ENCODE peak calls at places on chromosome 1, in seven cellular contexts. One of them, this sample, is unnamed.

GRCh38 chr1:231734417-231734816 is 107.8 kb downstream of the DISC1 start:
- DNase-seq in tibial nerve: no peak
- DNase-seq in cardiac muscle cell: no peak
- DNase-seq in AG04450: no peak
- DNase-seq in lower lobe of right lung: no peak
- DNase-seq in coronary artery: no peak
- DNase-seq in sigmoid colon: no peak
- DNase-seq in this sample: no peak

GRCh38 chr1:101025283-101025679 is 303 bp downstream of the DPH5 start:
- DNase-seq in coronary artery: no peak
- DNase-seq in lower lobe of right lung: no peak
- DNase-seq in sigmoid colon: no peak
- DNase-seq in cardiac muscle cell: peak; percentile 30
- DNase-seq in AG04450: no peak
- DNase-seq in tibial nerve: no peak
- DNase-seq in this sample: no peak

GRCh38 chr1:228488107-228488817 is 1.1 kb downstream of the RNF187 start:
- DNase-seq in coronary artery: no peak
- DNase-seq in sigmoid colon: no peak
- DNase-seq in lower lobe of right lung: no peak
- DNase-seq in tibial nerve: no peak
- DNase-seq in AG04450: no peak
- DNase-seq in cardiac muscle cell: no peak
- DNase-seq in this sample: no peak

GRCh38 chr1:93681095-93681548 is 515 bp downstream of the BCAR3 start:
- DNase-seq in cardiac muscle cell: peak; percentile 40
- DNase-seq in AG04450: no peak
- DNase-seq in lower lobe of right lung: peak; percentile 49
- DNase-seq in sigmoid colon: no peak
- DNase-seq in coronary artery: no peak
- DNase-seq in tibial nerve: no peak
- DNase-seq in this sample: no peak

GRCh38 chr1:169890761-169891538 is 2.7 kb downstream of the SCYL3 start:
- DNase-seq in AG04450: no peak
- DNase-seq in tibial nerve: no peak
- DNase-seq in coronary artery: no peak
- DNase-seq in lower lobe of right lung: no peak
- DNase-seq in cardiac muscle cell: no peak
- DNase-seq in sigmoid colon: no peak
- DNase-seq in this sample: no peak

GRCh38 chr1:3028531-3029282 is 7.4 kb downstream of the ACTRT2 start:
- DNase-seq in lower lobe of right lung: no peak
- DNase-seq in tibial nerve: no peak
- DNase-seq in coronary artery: peak; percentile 36
- DNase-seq in sigmoid colon: peak; percentile 53
- DNase-seq in cardiac muscle cell: no peak
- DNase-seq in AG04450: no peak
- DNase-seq in this sample: no peak

GRCh38 chr1:100023482-100023881 is 53.7 kb downstream of the SLC35A3 start:
- DNase-seq in tibial nerve: no peak
- DNase-seq in AG04450: no peak
- DNase-seq in sigmoid colon: no peak
- DNase-seq in coronary artery: no peak
- DNase-seq in lower lobe of right lung: no peak
- DNase-seq in cardiac muscle cell: no peak
- DNase-seq in this sample: no peak

GRCh38 chr1:56068908-56069307 is 510.5 kb downstream of the PLPP3 start:
- DNase-seq in AG04450: no peak
- DNase-seq in tibial nerve: no peak
- DNase-seq in cardiac muscle cell: peak; percentile 39
- DNase-seq in sigmoid colon: no peak
- DNase-seq in lower lobe of right lung: no peak
- DNase-seq in coronary artery: no peak
- DNase-seq in this sample: no peak

GRCh38 chr1:56758135-56758534 is 61.1 kb downstream of the FYB2 start:
- DNase-seq in sigmoid colon: no peak
- DNase-seq in coronary artery: no peak
- DNase-seq in tibial nerve: no peak
- DNase-seq in lower lobe of right lung: no peak
- DNase-seq in AG04450: no peak
- DNase-seq in cardiac muscle cell: no peak
- DNase-seq in this sample: no peak

GRCh38 chr1:169486281-169486904 is 649 bp upstream of the SLC19A2 start:
- DNase-seq in cardiac muscle cell: peak; percentile 61
- DNase-seq in AG04450: no peak
- DNase-seq in lower lobe of right lung: no peak
- DNase-seq in sigmoid colon: no peak
- DNase-seq in coronary artery: no peak
- DNase-seq in tibial nerve: no peak
- DNase-seq in this sample: no peak

GRCh38 chr1:9652379-9653194 is 1.1 kb downstream of the PIK3CD start:
- DNase-seq in AG04450: no peak
- DNase-seq in coronary artery: no peak
- DNase-seq in cardiac muscle cell: peak; percentile 41
- DNase-seq in tibial nerve: no peak
- DNase-seq in lower lobe of right lung: peak; percentile 70
- DNase-seq in sigmoid colon: no peak
- DNase-seq in this sample: no peak

DNA sequence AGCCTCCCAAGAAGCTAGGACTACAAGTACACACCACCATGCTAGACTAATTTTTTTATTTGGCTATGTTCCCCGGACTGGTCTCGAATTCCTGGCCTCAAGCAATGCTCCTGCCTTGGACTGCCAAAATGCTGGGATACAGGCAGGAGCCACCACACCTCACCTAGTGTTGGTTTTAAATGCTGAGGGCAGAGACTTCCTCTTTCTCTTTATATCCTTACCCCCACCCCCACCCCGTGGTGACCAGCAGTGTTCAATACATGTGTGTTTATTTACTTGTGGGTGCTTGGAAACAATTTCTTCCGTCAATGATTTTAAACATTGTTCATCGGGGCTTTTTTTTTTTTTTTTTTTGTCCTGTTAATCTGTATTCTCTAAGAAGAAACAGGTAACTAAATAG is 158.9 kb downstream of the ZBTB18 start:
- DNase-seq in tibial nerve: no peak
- DNase-seq in coronary artery: no peak
- DNase-seq in lower lobe of right lung: no peak
- DNase-seq in cardiac muscle cell: no peak
- DNase-seq in sigmoid colon: no peak
- DNase-seq in AG04450: no peak
- DNase-seq in this sample: no peak
- TF ChIP-seq CTCF in tibial nerve: no peak
- TF ChIP-seq CTCF in coronary artery: no peak
- TF ChIP-seq CTCF in lower lobe of right lung: no peak
- TF ChIP-seq CTCF in cardiac muscle cell: no peak
- TF ChIP-seq CTCF in sigmoid colon: no peak
- TF ChIP-seq CTCF in AG04450: no peak
- TF ChIP-seq CTCF in this sample: no peak

GRCh38 chr1:110606784-110607662 is 865 bp upstream of the KCNA2 start:
- DNase-seq in coronary artery: no peak
- DNase-seq in tibial nerve: no peak
- DNase-seq in lower lobe of right lung: no peak
- DNase-seq in sigmoid colon: no peak
- DNase-seq in cardiac muscle cell: peak; percentile 10
- DNase-seq in AG04450: no peak
- DNase-seq in this sample: no peak
- H3K4me3 ChIP-seq in coronary artery: peak overlapping the region; percentile 73
- H3K4me3 ChIP-seq in tibial nerve: peak overlapping the region; percentile 75
- H3K4me3 ChIP-seq in lower lobe of right lung: peak overlapping the region; percentile 62
- H3K4me3 ChIP-seq in sigmoid colon: peak overlapping the region; percentile 59
- H3K4me3 ChIP-seq in cardiac muscle cell: peak overlapping the region; percentile 40
- H3K4me3 ChIP-seq in AG04450: no peak overlapping the region
- H3K4me3 ChIP-seq in this sample: peak overlapping the region; percentile 22

DNA sequence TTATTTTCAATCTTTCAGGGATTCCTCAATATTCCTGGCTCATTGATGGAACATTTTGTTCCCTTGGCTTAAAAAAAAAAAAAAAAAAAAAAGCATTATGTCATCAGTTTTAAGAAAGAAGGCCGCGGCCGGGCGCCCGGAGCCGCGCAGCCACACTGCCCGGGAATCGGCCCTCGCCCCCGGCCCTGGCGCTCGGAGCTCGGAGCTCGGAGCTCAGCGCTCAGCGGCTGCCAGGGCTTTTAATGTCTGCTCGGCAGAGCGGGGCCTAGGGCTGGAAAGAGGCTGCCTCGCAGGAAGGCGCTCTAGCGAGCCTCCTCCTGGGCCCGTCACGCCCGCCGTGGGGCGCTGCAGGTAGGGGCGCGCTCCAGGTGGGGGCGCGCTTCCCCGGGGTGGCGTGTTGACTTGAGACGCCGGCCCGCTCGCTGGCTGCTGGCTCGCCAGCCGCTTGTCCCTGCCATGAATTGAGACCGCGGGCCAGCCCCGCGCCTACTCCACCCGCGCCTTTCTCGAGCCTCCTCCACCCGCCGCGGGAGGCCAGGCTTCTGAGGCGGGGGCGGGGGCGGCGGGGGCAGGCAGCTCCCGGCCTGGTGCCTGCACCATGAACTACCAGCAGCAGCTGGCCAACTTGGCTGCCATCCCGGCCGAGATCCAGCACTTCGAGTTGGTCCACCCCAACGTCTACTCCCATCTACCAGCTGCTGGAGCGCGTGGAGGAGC is 5.4 kb upstream of the TDRD5 start:
- DNase-seq in tibial nerve: no peak
- DNase-seq in cardiac muscle cell: peak; percentile 76
- DNase-seq in AG04450: no peak
- DNase-seq in coronary artery: no peak
- DNase-seq in lower lobe of right lung: peak; percentile 56
- DNase-seq in sigmoid colon: peak; percentile 70
- DNase-seq in this sample: no peak
- TF ChIP-seq CTCF in tibial nerve: peak; percentile 39
- TF ChIP-seq CTCF in cardiac muscle cell: peak; percentile 61
- TF ChIP-seq CTCF in AG04450: peak; percentile 34
- TF ChIP-seq CTCF in coronary artery: peak; percentile 59
- TF ChIP-seq CTCF in lower lobe of right lung: peak; percentile 29
- TF ChIP-seq CTCF in sigmoid colon: peak; percentile 40
- TF ChIP-seq CTCF in this sample: no peak

DNA sequence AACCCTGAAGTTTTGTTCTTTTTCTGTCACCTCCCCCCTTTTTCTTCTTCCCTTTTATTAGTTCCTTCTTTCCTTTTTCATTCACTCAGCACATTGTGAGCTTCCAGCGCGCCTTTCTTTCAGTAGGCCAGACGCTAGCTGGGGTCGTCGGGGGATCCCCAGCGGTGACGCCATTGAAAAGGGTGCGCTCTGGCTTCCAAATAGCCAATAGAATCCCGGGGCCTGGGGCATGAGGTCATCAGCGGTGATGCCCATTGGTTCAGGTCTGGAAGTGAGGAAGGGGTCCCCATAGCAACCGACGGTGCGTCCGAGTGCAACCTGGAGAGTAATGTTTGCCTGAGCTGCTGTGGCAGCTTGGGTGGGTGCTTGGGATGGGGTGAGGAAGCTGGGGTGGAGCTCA is 6.9 kb upstream of the EFNA3 start:
- DNase-seq in coronary artery: no peak
- DNase-seq in lower lobe of right lung: no peak
- DNase-seq in cardiac muscle cell: no peak
- DNase-seq in tibial nerve: no peak
- DNase-seq in sigmoid colon: peak; percentile 66
- DNase-seq in AG04450: no peak
- DNase-seq in this sample: no peak
- H3K4me3 ChIP-seq in coronary artery: no peak overlapping the region
- H3K4me3 ChIP-seq in lower lobe of right lung: peak overlapping the region; percentile 55
- H3K4me3 ChIP-seq in cardiac muscle cell: peak overlapping the region; percentile 21
- H3K4me3 ChIP-seq in tibial nerve: no peak overlapping the region
- H3K4me3 ChIP-seq in sigmoid colon: peak overlapping the region; percentile 48
- H3K4me3 ChIP-seq in AG04450: no peak overlapping the region
- H3K4me3 ChIP-seq in this sample: no peak overlapping the region

GRCh38 chr1:114648503-114648902 is 21.3 kb downstream of the DENND2C start:
- DNase-seq in AG04450: no peak
- DNase-seq in lower lobe of right lung: no peak
- DNase-seq in sigmoid colon: no peak
- DNase-seq in coronary artery: no peak
- DNase-seq in cardiac muscle cell: no peak
- DNase-seq in tibial nerve: no peak
- DNase-seq in this sample: no peak
- TF ChIP-seq CTCF in AG04450: no peak
- TF ChIP-seq CTCF in lower lobe of right lung: no peak
- TF ChIP-seq CTCF in sigmoid colon: no peak
- TF ChIP-seq CTCF in coronary artery: no peak
- TF ChIP-seq CTCF in cardiac muscle cell: no peak
- TF ChIP-seq CTCF in tibial nerve: no peak
- TF ChIP-seq CTCF in this sample: no peak

GRCh38 chr1:204637985-204638356 is 47.6 kb downstream of the LRRN2 start:
- DNase-seq in coronary artery: no peak
- DNase-seq in lower lobe of right lung: no peak
- DNase-seq in AG04450: no peak
- DNase-seq in sigmoid colon: peak; percentile 86
- DNase-seq in tibial nerve: no peak
- DNase-seq in cardiac muscle cell: no peak
- DNase-seq in this sample: no peak
- H3K4me3 ChIP-seq in coronary artery: no peak overlapping the region
- H3K4me3 ChIP-seq in lower lobe of right lung: no peak overlapping the region
- H3K4me3 ChIP-seq in AG04450: no peak overlapping the region
- H3K4me3 ChIP-seq in sigmoid colon: no peak overlapping the region
- H3K4me3 ChIP-seq in tibial nerve: no peak overlapping the region
- H3K4me3 ChIP-seq in cardiac muscle cell: no peak overlapping the region
- H3K4me3 ChIP-seq in this sample: no peak overlapping the region

GRCh38 chr1:165772739-165773138 is 4.1 kb upstream of the TMCO1 start:
- DNase-seq in AG04450: no peak
- DNase-seq in tibial nerve: no peak
- DNase-seq in cardiac muscle cell: no peak
- DNase-seq in lower lobe of right lung: no peak
- DNase-seq in sigmoid colon: no peak
- DNase-seq in coronary artery: no peak
- DNase-seq in this sample: no peak

GRCh38 chr1:165768513-165769394 is at the start of gene TMCO1:
- DNase-seq in cardiac muscle cell: peak; percentile 99
- DNase-seq in sigmoid colon: peak; percentile 98
- DNase-seq in coronary artery: peak; percentile 96
- DNase-seq in lower lobe of right lung: peak; percentile 96
- DNase-seq in AG04450: peak; percentile 97
- DNase-seq in tibial nerve: peak; percentile 86
- DNase-seq in this sample: peak; percentile 98

GRCh38 chr1:165773324-165773965 is 4.8 kb upstream of the TMCO1 start:
- DNase-seq in cardiac muscle cell: peak; percentile 30
- DNase-seq in tibial nerve: no peak
- DNase-seq in coronary artery: no peak
- DNase-seq in AG04450: peak; percentile 27
- DNase-seq in sigmoid colon: no peak
- DNase-seq in lower lobe of right lung: no peak
- DNase-seq in this sample: no peak
- TF ChIP-seq CTCF in cardiac muscle cell: no peak
- TF ChIP-seq CTCF in tibial nerve: no peak
- TF ChIP-seq CTCF in coronary artery: no peak
- TF ChIP-seq CTCF in AG04450: no peak
- TF ChIP-seq CTCF in sigmoid colon: no peak
- TF ChIP-seq CTCF in lower lobe of right lung: no peak
- TF ChIP-seq CTCF in this sample: no peak